ENCODE peak calls at places on chromosomes 6 and 20, in nine cellular contexts. One of them, this sample, is unnamed.

GRCh38 chr6:113564401-113565161 is 292.6 kb upstream of the MARCKS start:
- DNase-seq in HS-5: no peak
- DNase-seq in globus pallidus: peak; percentile 89
- DNase-seq in transverse colon: peak; percentile 65
- DNase-seq in AML-193: no peak
- DNase-seq in iPS-NIHi11: peak; percentile 82
- DNase-seq in IMR-90: peak; percentile 92
- DNase-seq in prostate gland: peak; percentile 5
- DNase-seq in WTC11: peak; percentile 80
- DNase-seq in this sample: no peak

GRCh38 chr20:38237381-38237780 is 23.2 kb downstream of the KIAA1755 start:
- DNase-seq in WTC11: no peak
- DNase-seq in AML-193: no peak
- DNase-seq in HS-5: no peak
- DNase-seq in globus pallidus: no peak
- DNase-seq in iPS-NIHi11: no peak
- DNase-seq in transverse colon: no peak
- DNase-seq in prostate gland: no peak
- DNase-seq in IMR-90: no peak
- DNase-seq in this sample: no peak

GRCh38 chr6:56482525-56482924 is 160.2 kb downstream of the DST start:
- DNase-seq in WTC11: no peak
- DNase-seq in prostate gland: no peak
- DNase-seq in transverse colon: peak; percentile 36
- DNase-seq in AML-193: no peak
- DNase-seq in globus pallidus: no peak
- DNase-seq in HS-5: no peak
- DNase-seq in iPS-NIHi11: no peak
- DNase-seq in IMR-90: no peak
- DNase-seq in this sample: no peak

GRCh38 chr6:14706378-14706929 is 539.4 kb upstream of the JARID2 start:
- DNase-seq in IMR-90: peak; percentile 100
- DNase-seq in globus pallidus: peak; percentile 45
- DNase-seq in HS-5: peak; percentile 94
- DNase-seq in WTC11: no peak
- DNase-seq in transverse colon: peak; percentile 27
- DNase-seq in iPS-NIHi11: no peak
- DNase-seq in prostate gland: no peak
- DNase-seq in AML-193: no peak
- DNase-seq in this sample: peak; percentile 99

GRCh38 chr20:25623225-25623735 is 534 bp downstream of the NANP start:
- DNase-seq in iPS-NIHi11: peak; percentile 31
- DNase-seq in WTC11: peak; percentile 24
- DNase-seq in globus pallidus: peak; percentile 26
- DNase-seq in prostate gland: peak; percentile 28
- DNase-seq in IMR-90: peak; percentile 24
- DNase-seq in transverse colon: peak; percentile 51
- DNase-seq in HS-5: peak; percentile 11
- DNase-seq in AML-193: no peak
- DNase-seq in this sample: no peak

GRCh38 chr20:38369387-38369786 is 23.1 kb downstream of the LBP start:
- DNase-seq in AML-193: peak; percentile 46
- DNase-seq in prostate gland: no peak
- DNase-seq in globus pallidus: no peak
- DNase-seq in HS-5: no peak
- DNase-seq in transverse colon: no peak
- DNase-seq in WTC11: no peak
- DNase-seq in iPS-NIHi11: peak; percentile 63
- DNase-seq in IMR-90: no peak
- DNase-seq in this sample: peak; percentile 16

GRCh38 chr6:33168202-33168601 is 24.1 kb downstream of the COL11A2 start:
- DNase-seq in iPS-NIHi11: no peak
- DNase-seq in WTC11: no peak
- DNase-seq in AML-193: no peak
- DNase-seq in IMR-90: no peak
- DNase-seq in transverse colon: no peak
- DNase-seq in prostate gland: no peak
- DNase-seq in HS-5: no peak
- DNase-seq in globus pallidus: no peak
- DNase-seq in this sample: no peak

GRCh38 chr6:141290871-141291270 is 841.9 kb upstream of the GJE1 start:
- DNase-seq in transverse colon: no peak
- DNase-seq in AML-193: no peak
- DNase-seq in prostate gland: no peak
- DNase-seq in WTC11: no peak
- DNase-seq in IMR-90: peak; percentile 6
- DNase-seq in globus pallidus: no peak
- DNase-seq in HS-5: no peak
- DNase-seq in iPS-NIHi11: no peak
- DNase-seq in this sample: peak; percentile 2

GRCh38 chr6:37059344-37060194 is 54.1 kb downstream of the FGD2 start:
- DNase-seq in globus pallidus: peak; percentile 40
- DNase-seq in WTC11: peak; percentile 73
- DNase-seq in HS-5: peak; percentile 94
- DNase-seq in iPS-NIHi11: peak; percentile 79
- DNase-seq in AML-193: peak; percentile 84
- DNase-seq in prostate gland: peak; percentile 37
- DNase-seq in transverse colon: peak; percentile 75
- DNase-seq in IMR-90: peak; percentile 97
- DNase-seq in this sample: peak; percentile 98

GRCh38 chr6:157461000-157461915 is 80.3 kb downstream of the ZDHHC14 start:
- DNase-seq in AML-193: no peak
- DNase-seq in HS-5: no peak
- DNase-seq in transverse colon: peak; percentile 31
- DNase-seq in prostate gland: no peak
- DNase-seq in IMR-90: peak; percentile 85
- DNase-seq in WTC11: peak; percentile 46
- DNase-seq in iPS-NIHi11: peak; percentile 30
- DNase-seq in globus pallidus: no peak
- DNase-seq in this sample: no peak

GRCh38 chr6:111664565-111665039 is 58.9 kb upstream of the TRAF3IP2 start:
- DNase-seq in HS-5: no peak
- DNase-seq in IMR-90: no peak
- DNase-seq in globus pallidus: no peak
- DNase-seq in WTC11: no peak
- DNase-seq in prostate gland: no peak
- DNase-seq in iPS-NIHi11: no peak
- DNase-seq in AML-193: no peak
- DNase-seq in transverse colon: no peak
- DNase-seq in this sample: no peak

GRCh38 chr6:16741112-16742016 is 19.9 kb downstream of the ATXN1 start:
- DNase-seq in HS-5: peak; percentile 91
- DNase-seq in IMR-90: peak; percentile 98
- DNase-seq in WTC11: no peak
- DNase-seq in iPS-NIHi11: no peak
- DNase-seq in globus pallidus: no peak
- DNase-seq in prostate gland: no peak
- DNase-seq in transverse colon: no peak
- DNase-seq in AML-193: no peak
- DNase-seq in this sample: peak; percentile 96

GRCh38 chr6:122788663-122789062 is 395 bp upstream of the SMPDL3A start:
- DNase-seq in HS-5: no peak
- DNase-seq in globus pallidus: no peak
- DNase-seq in AML-193: no peak
- DNase-seq in iPS-NIHi11: no peak
- DNase-seq in WTC11: no peak
- DNase-seq in transverse colon: no peak
- DNase-seq in prostate gland: no peak
- DNase-seq in IMR-90: no peak
- DNase-seq in this sample: no peak

GRCh38 chr6:127869772-127870404 is 31.0 kb downstream of the THEMIS start:
- DNase-seq in HS-5: no peak
- DNase-seq in globus pallidus: peak; percentile 89
- DNase-seq in WTC11: no peak
- DNase-seq in AML-193: no peak
- DNase-seq in iPS-NIHi11: no peak
- DNase-seq in prostate gland: no peak
- DNase-seq in transverse colon: no peak
- DNase-seq in IMR-90: no peak
- DNase-seq in this sample: no peak

GRCh38 chr6:158041370-158041769 is 59.7 kb downstream of the SYNJ2 start:
- DNase-seq in iPS-NIHi11: no peak
- DNase-seq in IMR-90: no peak
- DNase-seq in AML-193: no peak
- DNase-seq in prostate gland: no peak
- DNase-seq in transverse colon: no peak
- DNase-seq in HS-5: no peak
- DNase-seq in globus pallidus: peak; percentile 71
- DNase-seq in WTC11: no peak
- DNase-seq in this sample: no peak

GRCh38 chr6:121064345-121064744 is 269.9 kb downstream of the TBC1D32 start:
- DNase-seq in iPS-NIHi11: no peak
- DNase-seq in IMR-90: no peak
- DNase-seq in globus pallidus: no peak
- DNase-seq in AML-193: no peak
- DNase-seq in WTC11: no peak
- DNase-seq in transverse colon: no peak
- DNase-seq in HS-5: no peak
- DNase-seq in prostate gland: no peak
- DNase-seq in this sample: no peak

GRCh38 chr20:57697540-57697939 is 12.3 kb downstream of the PMEPA1 start:
- DNase-seq in globus pallidus: no peak
- DNase-seq in prostate gland: no peak
- DNase-seq in iPS-NIHi11: no peak
- DNase-seq in AML-193: no peak
- DNase-seq in WTC11: no peak
- DNase-seq in HS-5: no peak
- DNase-seq in IMR-90: no peak
- DNase-seq in transverse colon: no peak
- DNase-seq in this sample: no peak

GRCh38 chr6:84224251-84224650 is 3.2 kb downstream of the CEP162 start:
- DNase-seq in HS-5: no peak
- DNase-seq in globus pallidus: no peak
- DNase-seq in WTC11: no peak
- DNase-seq in AML-193: no peak
- DNase-seq in transverse colon: no peak
- DNase-seq in iPS-NIHi11: no peak
- DNase-seq in IMR-90: no peak
- DNase-seq in prostate gland: no peak
- DNase-seq in this sample: no peak

GRCh38 chr6:41462980-41463930 is 82.9 kb upstream of the FOXP4 start:
- DNase-seq in WTC11: no peak
- DNase-seq in transverse colon: peak; percentile 64
- DNase-seq in IMR-90: peak; percentile 77
- DNase-seq in prostate gland: peak; percentile 63
- DNase-seq in AML-193: peak; percentile 75
- DNase-seq in HS-5: no peak
- DNase-seq in iPS-NIHi11: no peak
- DNase-seq in globus pallidus: peak; percentile 62
- DNase-seq in this sample: peak; percentile 52

GRCh38 chr20:46583411-46584214 is 33.2 kb upstream of the OCSTAMP start:
- DNase-seq in iPS-NIHi11: peak; percentile 76
- DNase-seq in prostate gland: no peak
- DNase-seq in AML-193: no peak
- DNase-seq in IMR-90: no peak
- DNase-seq in WTC11: peak; percentile 54
- DNase-seq in transverse colon: no peak
- DNase-seq in globus pallidus: peak; percentile 81
- DNase-seq in HS-5: no peak
- DNase-seq in this sample: no peak

GRCh38 chr6:109513571-109514071 is 30.6 kb upstream of the ZBTB24 start:
- DNase-seq in AML-193: no peak
- DNase-seq in globus pallidus: no peak
- DNase-seq in prostate gland: no peak
- DNase-seq in transverse colon: no peak
- DNase-seq in WTC11: no peak
- DNase-seq in IMR-90: peak; percentile 77
- DNase-seq in iPS-NIHi11: no peak
- DNase-seq in HS-5: no peak
- DNase-seq in this sample: peak; percentile 88

GRCh38 chr6:24325978-24326377 is 31.9 kb downstream of the DCDC2 start:
- DNase-seq in prostate gland: no peak
- DNase-seq in iPS-NIHi11: no peak
- DNase-seq in globus pallidus: no peak
- DNase-seq in IMR-90: no peak
- DNase-seq in transverse colon: no peak
- DNase-seq in HS-5: no peak
- DNase-seq in WTC11: no peak
- DNase-seq in AML-193: no peak
- DNase-seq in this sample: no peak

GRCh38 chr6:134551245-134551960 is 233.5 kb upstream of the SGK1 start:
- DNase-seq in prostate gland: no peak
- DNase-seq in globus pallidus: no peak
- DNase-seq in HS-5: peak; percentile 86
- DNase-seq in iPS-NIHi11: no peak
- DNase-seq in transverse colon: no peak
- DNase-seq in WTC11: no peak
- DNase-seq in IMR-90: peak; percentile 90
- DNase-seq in AML-193: no peak
- DNase-seq in this sample: peak; percentile 45

GRCh38 chr20:25300496-25301170 is 52.7 kb downstream of the PYGB start:
- DNase-seq in prostate gland: no peak
- DNase-seq in WTC11: no peak
- DNase-seq in globus pallidus: no peak
- DNase-seq in HS-5: no peak
- DNase-seq in iPS-NIHi11: no peak
- DNase-seq in IMR-90: peak; percentile 42
- DNase-seq in transverse colon: no peak
- DNase-seq in AML-193: no peak
- DNase-seq in this sample: no peak

GRCh38 chr6:24994812-24995211 is 59.1 kb upstream of the RIPOR2 start:
- DNase-seq in transverse colon: no peak
- DNase-seq in WTC11: no peak
- DNase-seq in iPS-NIHi11: no peak
- DNase-seq in prostate gland: no peak
- DNase-seq in IMR-90: no peak
- DNase-seq in AML-193: no peak
- DNase-seq in HS-5: no peak
- DNase-seq in globus pallidus: no peak
- DNase-seq in this sample: no peak

GRCh38 chr6:43973351-43973750 is 153.9 kb downstream of the MRPL14 start:
- DNase-seq in IMR-90: no peak
- DNase-seq in iPS-NIHi11: no peak
- DNase-seq in AML-193: no peak
- DNase-seq in prostate gland: peak; percentile 41
- DNase-seq in transverse colon: no peak
- DNase-seq in globus pallidus: no peak
- DNase-seq in WTC11: no peak
- DNase-seq in HS-5: no peak
- DNase-seq in this sample: no peak

This sample was measured in HT1080.